ENCODE peak calls at places on chromosomes 13 and 19, in eight cellular contexts. One of them, this sample, is unnamed.

GRCh38 chr19:9848060-9848459 is 12.9 kb downstream of the PIN1 start:
- DNase-seq in RPMI8226: no peak
- DNase-seq in NCI-H460: no peak
- DNase-seq in HTR-8/SVneo: no peak
- DNase-seq in neural crest cell: no peak
- DNase-seq in B cell: no peak
- DNase-seq in C1 segment of cervical spinal cord: no peak
- DNase-seq in astrocyte: no peak
- DNase-seq in this sample: no peak

GRCh38 chr13:34816543-34816942 is 125.5 kb upstream of the NBEA start:
- DNase-seq in RPMI8226: no peak
- DNase-seq in NCI-H460: no peak
- DNase-seq in HTR-8/SVneo: no peak
- DNase-seq in neural crest cell: no peak
- DNase-seq in B cell: no peak
- DNase-seq in C1 segment of cervical spinal cord: no peak
- DNase-seq in astrocyte: peak; percentile 72
- DNase-seq in this sample: no peak

GRCh38 chr13:35983206-35983605 is 148.0 kb downstream of the DCLK1 start:
- DNase-seq in RPMI8226: no peak
- DNase-seq in NCI-H460: no peak
- DNase-seq in HTR-8/SVneo: no peak
- DNase-seq in neural crest cell: no peak
- DNase-seq in B cell: no peak
- DNase-seq in C1 segment of cervical spinal cord: no peak
- DNase-seq in astrocyte: no peak
- DNase-seq in this sample: no peak

GRCh38 chr13:44271031-44271433 is 102.6 kb upstream of the SERP2 start:
- DNase-seq in RPMI8226: no peak
- DNase-seq in NCI-H460: peak; percentile 33
- DNase-seq in HTR-8/SVneo: no peak
- DNase-seq in neural crest cell: no peak
- DNase-seq in B cell: no peak
- DNase-seq in C1 segment of cervical spinal cord: no peak
- DNase-seq in astrocyte: peak; percentile 52
- DNase-seq in this sample: no peak

GRCh38 chr13:25242956-25243355 is 44.3 kb downstream of the MTMR6 start:
- DNase-seq in RPMI8226: no peak
- DNase-seq in NCI-H460: no peak
- DNase-seq in HTR-8/SVneo: no peak
- DNase-seq in neural crest cell: no peak
- DNase-seq in B cell: no peak
- DNase-seq in C1 segment of cervical spinal cord: no peak
- DNase-seq in astrocyte: no peak
- DNase-seq in this sample: no peak

GRCh38 chr19:54357381-54357780 is 7.3 kb downstream of the LAIR1 start:
- DNase-seq in RPMI8226: no peak
- DNase-seq in NCI-H460: no peak
- DNase-seq in HTR-8/SVneo: no peak
- DNase-seq in neural crest cell: no peak
- DNase-seq in B cell: no peak
- DNase-seq in C1 segment of cervical spinal cord: no peak
- DNase-seq in astrocyte: no peak
- DNase-seq in this sample: no peak

GRCh38 chr19:49851456-49852259 is 699 bp downstream of the PTOV1 start:
- DNase-seq in RPMI8226: peak; percentile 40
- DNase-seq in NCI-H460: no peak
- DNase-seq in HTR-8/SVneo: no peak
- DNase-seq in neural crest cell: no peak
- DNase-seq in B cell: no peak
- DNase-seq in C1 segment of cervical spinal cord: no peak
- DNase-seq in astrocyte: no peak
- DNase-seq in this sample: no peak

GRCh38 chr19:4064073-4064550 is 2.6 kb downstream of the ZBTB7A start:
- DNase-seq in RPMI8226: no peak
- DNase-seq in NCI-H460: no peak
- DNase-seq in HTR-8/SVneo: no peak
- DNase-seq in neural crest cell: no peak
- DNase-seq in B cell: no peak
- DNase-seq in C1 segment of cervical spinal cord: no peak
- DNase-seq in astrocyte: no peak
- DNase-seq in this sample: no peak

This sample was measured in DMS79 treated with DMSO at 0.1 percent for 48 hours.